ENCODE peak calls at places on chromosome 20, in five cellular contexts. C is activated CD8-positive, alpha-beta T cell treated with anti-CD3 and anti-CD28 coated beads for 36 hours; B is GM04503; L is heart left ventricle; A is EL. S is an unnamed sample.

GRCh38 chr20:25259788-25260254 is 11.9 kb downstream of the PYGB start:
- DNase-seq in B (no peak), L (no peak), A (no peak), C (peak; percentile 81), S (no peak)

GRCh38 chr20:15768370-15768741 is 804.9 kb downstream of the KIF16B start:
- DNase-seq in L (no peak), A (no peak), C (no peak), B (no peak), S (peak; percentile 47)

GRCh38 chr20:19785173-19785799 is 27.2 kb downstream of the RIN2 start:
- DNase-seq in B (peak; percentile 49), C (no peak), L (no peak), A (no peak), S (no peak)

GRCh38 chr20:32820000-32820697 is 395 bp downstream of the MAPRE1 start:
- DNase-seq in A (no peak), C (peak; percentile 83), L (peak; percentile 83), B (no peak), S (no peak)

GRCh38 chr20:59143326-59143725 is 20.3 kb upstream of the ZNF831 start:
- DNase-seq in L (no peak), A (no peak), B (no peak), C (no peak), S (no peak)

GRCh38 chr20:63407928-63408683 is 47.0 kb upstream of the CHRNA4 start:
- DNase-seq in L (no peak), C (no peak), A (no peak), B (no peak), S (no peak)

GRCh38 chr20:42441862-42442196 is 747.9 kb downstream of the PTPRT start:
- DNase-seq in B (no peak), C (no peak), A (no peak), L (no peak), S (no peak)

GRCh38 chr20:58584881-58585752 is 66.0 kb upstream of the STX16 start:
- DNase-seq in B (no peak), C (no peak), A (peak; percentile 33), L (no peak), S (no peak)

GRCh38 chr20:24502184-24502583 is 32.8 kb downstream of the SYNDIG1 start:
- DNase-seq in B (peak; percentile 77), C (no peak), L (no peak), A (peak; percentile 55), S (peak; percentile 25)

GRCh38 chr20:58640446-58640845 is 10.6 kb upstream of the STX16 start:
- DNase-seq in A (peak; percentile 80), B (no peak), L (no peak), C (no peak), S (peak; percentile 32)

GRCh38 chr20:44714701-44715494 is at the start of gene CCN5:
- DNase-seq in B (no peak), L (peak; percentile 92), C (no peak), A (peak; percentile 83), S (peak; percentile 71)

S was measured in bronchial epithelial cell.